ENCODE peak calls at places on chromosomes 7 and 10, in nine cellular contexts. Z is HAP-1; I is fibroblast of the aortic adventitia; K is brain microvascular endothelial cell; N is AG09309; E is mesendoderm; S is pancreas; R is AG04450; B is CD4-positive, alpha-beta memory T cell. W is an unnamed sample.

GRCh38 chr10:127347202-127347959 is 151.0 kb upstream of the INSYN2A start:
- DNase-seq in R (no peak), Z (no peak), N (no peak), K (no peak), S (no peak), I (no peak), B (no peak), E (no peak), W (no peak)

GRCh38 chr7:38671901-38672559 is 40.9 kb upstream of the AMPH start:
- DNase-seq in I (no peak), S (no peak), E (no peak), B (no peak), N (no peak), K (no peak), Z (no peak), R (no peak), W (no peak)

GRCh38 chr7:28685291-28685659 is 272.9 kb downstream of the TRIL start:
- DNase-seq in S (peak), R (no peak), N (no peak), E (no peak), B (no peak), I (no peak), K (no peak), Z (no peak), W (no peak)

GRCh38 chr10:8045728-8046494 is 8.6 kb upstream of the GATA3 start:
- DNase-seq in S (no peak), Z (no peak), K (no peak), N (no peak), R (no peak), E (peak), B (no peak), I (no peak), W (no peak)

GRCh38 chr7:132348341-132348740 is 227.9 kb downstream of the PLXNA4 start:
- DNase-seq in R (no peak), B (no peak), S (no peak), N (no peak), Z (no peak), K (no peak), I (no peak), E (no peak), W (no peak)

GRCh38 chr10:81978238-81978637 is 103.2 kb downstream of the NRG3 start:
- DNase-seq in B (no peak), R (no peak), N (no peak), S (no peak), Z (no peak), E (peak), I (no peak), K (no peak), W (peak)

GRCh38 chr7:113267271-113267670 is 148.9 kb upstream of the SMIM30 start:
- DNase-seq in E (no peak), I (peak), Z (no peak), S (no peak), B (no peak), R (no peak), K (no peak), N (no peak), W (no peak)

GRCh38 chr10:62380002-62380401 is 5.8 kb downstream of the ZNF365 start:
- DNase-seq in B (no peak), S (no peak), Z (peak), R (peak), E (peak), I (peak), N (peak), K (peak), W (peak)

GRCh38 chr7:47609803-47610452 is 28.0 kb upstream of the TNS3 start:
- DNase-seq in E (no peak), I (peak), Z (no peak), K (peak), N (peak), R (peak), B (no peak), S (no peak), W (no peak)

GRCh38 chr7:43033369-43033768 is 79.1 kb upstream of the HECW1 start:
- DNase-seq in R (no peak), K (no peak), I (no peak), B (no peak), E (no peak), N (no peak), Z (no peak), S (no peak), W (no peak)

GRCh38 chr10:124606822-124607221 is 137.4 kb downstream of the FAM53B start:
- DNase-seq in B (no peak), N (no peak), Z (no peak), R (no peak), E (no peak), S (no peak), I (no peak), K (no peak), W (no peak)

GRCh38 chr7:155188357-155188756 is 109.3 kb upstream of the INSIG1 start:
- DNase-seq in S (no peak), B (no peak), K (no peak), E (no peak), N (no peak), Z (no peak), I (no peak), R (no peak), W (no peak)

GRCh38 chr10:51196508-51197175 is 122.4 kb downstream of the PRKG1 start:
- DNase-seq in E (no peak), S (no peak), R (no peak), I (no peak), B (no peak), Z (no peak), N (no peak), K (no peak), W (no peak)

GRCh38 chr10:51204076-51204475 is 129.8 kb downstream of the PRKG1 start:
- DNase-seq in B (no peak), Z (no peak), R (no peak), S (no peak), E (no peak), I (no peak), N (no peak), K (no peak), W (no peak)

GRCh38 chr10:51201947-51202346 is 127.7 kb downstream of the PRKG1 start:
- DNase-seq in I (no peak), Z (no peak), S (no peak), E (no peak), R (no peak), K (no peak), B (no peak), N (no peak), W (no peak)

GRCh38 chr10:51203359-51203758 is 129.1 kb downstream of the PRKG1 start:
- DNase-seq in R (no peak), K (no peak), Z (no peak), B (no peak), S (no peak), E (peak), N (no peak), I (no peak), W (no peak)

DNA sequence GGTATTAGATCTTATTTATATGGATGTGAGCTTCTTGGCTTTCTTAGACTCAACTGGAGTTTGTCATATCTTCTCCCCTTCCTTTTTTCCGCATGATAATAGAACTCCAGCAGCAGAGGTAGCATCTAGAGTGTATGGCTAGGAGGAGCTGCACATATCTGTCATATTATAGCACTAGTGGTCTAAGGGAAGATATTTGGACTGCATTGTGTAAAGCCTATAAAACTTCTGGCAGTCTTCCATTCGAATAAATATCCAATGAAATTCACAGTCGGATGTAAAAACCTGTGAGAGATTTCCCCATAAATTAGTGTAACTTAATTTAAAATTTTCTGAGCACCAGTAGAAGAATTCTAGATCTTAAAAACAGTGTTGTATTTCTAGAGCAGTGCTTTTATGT is 123.9 kb downstream of the PRKG1 start:
- DNase-seq in N (peak), R (no peak), Z (no peak), E (no peak), B (no peak), K (no peak), I (no peak), S (no peak), W (no peak)
- H3K4me3 ChIP-seq in N (no peak), R (no peak), Z (no peak), E (no peak), B (no peak), K (no peak), I (no peak), S (no peak), W (no peak)

DNA sequence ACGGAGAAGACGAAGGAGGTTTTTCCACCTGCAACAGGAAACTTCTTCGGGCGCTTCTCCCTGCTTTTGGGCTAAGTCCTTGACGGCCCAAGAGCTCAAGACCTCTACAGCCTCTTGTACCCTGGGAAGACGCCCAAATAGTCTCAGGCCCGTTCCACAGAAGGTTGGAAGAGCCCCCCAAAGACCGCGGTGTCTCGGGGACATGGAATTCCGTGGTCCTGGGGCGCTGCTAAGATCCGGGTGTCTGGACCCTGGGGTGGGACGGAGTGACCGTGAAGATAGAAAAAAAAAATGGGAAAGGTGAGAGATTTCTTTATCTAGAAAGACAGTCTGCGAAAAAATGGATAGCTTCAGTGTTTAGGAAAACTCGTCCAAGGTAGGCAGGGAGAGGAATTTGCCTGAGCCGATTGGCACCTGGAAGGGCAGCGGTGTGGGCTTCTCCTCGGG is 398 bp downstream of the GAD2 start:
- DNase-seq in R (no peak), B (no peak), E (peak), S (no peak), I (no peak), Z (no peak), K (no peak), N (no peak), W (no peak)
- H3K4me3 ChIP-seq in R (no peak), B (no peak), E (no peak), S (no peak), I (no peak), Z (no peak), K (no peak), N (no peak), W (no peak)

DNA sequence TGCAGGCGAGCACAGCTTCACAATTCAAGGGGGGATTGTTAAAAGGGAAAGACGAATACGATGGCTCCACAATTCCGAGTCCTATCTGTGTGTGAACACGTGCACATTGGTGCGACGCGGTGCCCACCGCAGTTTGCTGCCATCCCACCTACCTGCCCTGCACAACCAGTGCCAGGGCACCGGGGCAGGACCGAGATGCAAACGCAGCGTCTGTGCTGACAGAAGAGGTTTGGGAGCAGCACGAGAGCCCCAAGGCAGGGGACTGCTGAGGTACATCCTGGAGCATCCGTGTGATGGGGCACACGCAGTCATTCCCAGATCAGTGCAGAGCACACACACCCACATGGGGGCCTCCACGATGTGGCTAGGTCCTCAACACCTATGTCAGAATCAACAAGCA is 221.3 kb downstream of the DNAJB6 start:
- DNase-seq in K (no peak), E (no peak), S (no peak), B (no peak), Z (no peak), I (no peak), R (no peak), N (no peak), W (no peak)
- H3K4me3 ChIP-seq in K (no peak), E (no peak), S (no peak), B (no peak), Z (no peak), I (no peak), R (no peak), N (no peak), W (no peak)

DNA sequence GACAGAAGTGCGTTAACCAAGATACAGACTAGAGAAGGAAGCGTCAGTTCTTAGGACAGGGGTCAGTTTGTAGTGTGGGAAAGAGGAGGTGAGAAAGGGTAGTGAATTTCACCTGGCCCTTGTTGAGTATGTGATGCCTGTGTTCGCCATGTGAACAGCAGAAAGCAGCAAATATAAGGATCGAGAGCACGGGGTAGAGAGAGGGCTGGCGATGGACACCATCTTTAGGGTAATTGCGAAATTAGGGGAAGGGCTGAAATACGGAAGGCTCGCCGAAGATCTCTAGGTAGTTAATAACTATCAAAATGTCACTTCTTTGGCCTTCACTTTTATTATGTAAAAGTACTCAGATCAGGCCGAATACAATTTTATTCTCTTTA is 6.2 kb upstream of the MEST start:
- DNase-seq in R (no peak), B (no peak), I (no peak), S (no peak), N (no peak), Z (no peak), E (no peak), K (no peak), W (no peak)
- H3K4me3 ChIP-seq in R (no peak), B (peak), I (no peak), S (peak), N (no peak), Z (no peak), E (no peak), K (peak), W (peak)

GRCh38 chr10:100567826-100568225 is 32.1 kb downstream of the HIF1AN start:
- DNase-seq in S (no peak), E (no peak), K (no peak), R (no peak), B (no peak), Z (no peak), N (no peak), I (no peak), W (no peak)

GRCh38 chr10:100566561-100566960 is 30.8 kb downstream of the HIF1AN start:
- DNase-seq in E (no peak), B (no peak), N (no peak), R (no peak), S (no peak), Z (no peak), K (no peak), I (no peak), W (no peak)

GRCh38 chr10:100565206-100565985 is 29.7 kb downstream of the HIF1AN start:
- DNase-seq in R (no peak), I (no peak), Z (no peak), S (no peak), E (no peak), K (no peak), B (no peak), N (no peak), W (no peak)

GRCh38 chr10:100568937-100569336 is 33.2 kb downstream of the HIF1AN start:
- DNase-seq in R (no peak), E (no peak), N (no peak), I (no peak), K (no peak), S (no peak), B (no peak), Z (no peak), W (no peak)

GRCh38 chr10:100567249-100567648 is 31.5 kb downstream of the HIF1AN start:
- DNase-seq in E (no peak), Z (no peak), K (no peak), B (no peak), I (no peak), S (no peak), N (no peak), R (no peak), W (no peak)
- H3K4me3 ChIP-seq in E (no peak), Z (no peak), K (no peak), B (no peak), I (no peak), S (no peak), N (no peak), R (no peak), W (no peak)

DNA sequence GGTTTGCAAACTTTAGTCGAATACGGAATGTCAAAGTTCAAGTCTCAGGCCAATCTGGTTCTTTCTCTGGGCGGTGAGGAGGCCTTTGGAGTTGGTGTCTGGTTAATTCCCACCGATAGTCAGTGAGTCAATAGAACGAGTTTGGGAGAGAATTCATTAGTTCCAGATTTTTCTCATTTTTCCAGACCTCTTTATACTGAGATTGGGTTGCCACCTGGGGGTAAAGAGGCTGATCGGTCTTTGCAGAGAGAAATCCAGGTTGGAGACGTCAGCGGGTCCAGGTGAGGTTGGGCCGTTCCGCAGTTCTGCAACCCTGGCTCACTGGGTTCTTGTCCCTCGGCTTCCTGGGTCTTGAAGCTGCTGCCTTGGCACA is 1.3 kb downstream of the CUX1 start:
- DNase-seq in S (no peak), N (no peak), R (no peak), Z (no peak), B (no peak), I (peak), K (no peak), E (peak), W (no peak)
- H3K4me3 ChIP-seq in S (no peak), N (no peak), R (no peak), Z (peak), B (no peak), I (peak), K (no peak), E (no peak), W (no peak)

GRCh38 chr7:44078521-44078920 is 3.8 kb downstream of the POLM start:
- DNase-seq in S (no peak), R (no peak), I (no peak), Z (no peak), B (no peak), E (no peak), K (no peak), N (no peak), W (no peak)

GRCh38 chr7:44081266-44081748 is 1.0 kb downstream of the POLM start:
- DNase-seq in E (no peak), Z (no peak), K (no peak), N (no peak), S (no peak), B (peak), R (no peak), I (no peak), W (no peak)

GRCh38 chr7:44080686-44081265 is 1.6 kb downstream of the POLM start:
- DNase-seq in N (no peak), I (no peak), Z (no peak), S (peak), E (no peak), R (no peak), K (no peak), B (no peak), W (no peak)

GRCh38 chr7:44079221-44080021 is 2.9 kb downstream of the POLM start:
- DNase-seq in E (no peak), I (no peak), B (no peak), K (no peak), N (no peak), S (no peak), Z (no peak), R (no peak), W (no peak)

GRCh38 chr7:44080118-44080517 is 2.2 kb downstream of the POLM start:
- DNase-seq in S (no peak), I (no peak), Z (no peak), B (no peak), E (no peak), K (no peak), N (no peak), R (no peak), W (no peak)
- H3K4me3 ChIP-seq in S (no peak), I (no peak), Z (no peak), B (no peak), E (no peak), K (no peak), N (no peak), R (no peak), W (no peak)

DNA sequence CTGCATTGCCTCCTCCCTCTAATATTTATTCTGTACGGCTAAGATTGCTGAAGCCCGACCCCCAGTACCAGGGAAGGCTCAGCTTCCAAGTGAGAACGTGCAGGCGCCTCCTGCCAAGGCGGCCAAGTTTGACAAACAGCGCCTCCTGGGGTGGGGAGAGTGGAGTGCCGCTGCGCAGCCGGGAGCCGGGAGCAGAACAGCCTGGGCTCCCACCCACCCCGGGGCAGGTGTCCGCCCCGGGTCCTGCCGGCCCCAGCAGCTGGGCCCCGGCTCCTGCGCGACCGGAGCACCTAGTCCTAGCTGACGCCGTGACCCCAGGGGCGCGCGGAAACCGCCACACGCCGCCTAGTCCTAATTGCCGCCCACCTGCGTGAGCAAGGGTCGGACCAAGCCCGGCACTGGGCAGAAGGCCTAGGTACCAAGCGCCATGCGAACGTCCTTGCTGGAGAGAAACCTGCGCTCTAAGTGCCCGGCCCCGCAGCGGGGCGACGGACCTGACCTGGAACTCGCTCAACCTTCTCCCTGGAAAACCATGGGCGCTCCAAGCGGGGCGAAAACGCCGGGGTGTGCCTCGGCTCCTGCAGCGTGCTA is 5.0 kb upstream of the EBF3 start:
- DNase-seq in R (no peak), E (peak), K (peak), B (no peak), S (no peak), N (no peak), I (peak), Z (no peak), W (no peak)
- H3K4me3 ChIP-seq in R (no peak), E (no peak), K (no peak), B (no peak), S (no peak), N (no peak), I (peak), Z (no peak), W (no peak)

GRCh38 chr10:15216700-15217099 is 48.2 kb upstream of the NMT2 start:
- DNase-seq in E (no peak), I (no peak), B (no peak), Z (no peak), R (no peak), S (no peak), N (no peak), K (no peak), W (no peak)
- H3K4me3 ChIP-seq in E (no peak), I (no peak), B (no peak), Z (no peak), R (no peak), S (no peak), N (no peak), K (no peak), W (no peak)

DNA sequence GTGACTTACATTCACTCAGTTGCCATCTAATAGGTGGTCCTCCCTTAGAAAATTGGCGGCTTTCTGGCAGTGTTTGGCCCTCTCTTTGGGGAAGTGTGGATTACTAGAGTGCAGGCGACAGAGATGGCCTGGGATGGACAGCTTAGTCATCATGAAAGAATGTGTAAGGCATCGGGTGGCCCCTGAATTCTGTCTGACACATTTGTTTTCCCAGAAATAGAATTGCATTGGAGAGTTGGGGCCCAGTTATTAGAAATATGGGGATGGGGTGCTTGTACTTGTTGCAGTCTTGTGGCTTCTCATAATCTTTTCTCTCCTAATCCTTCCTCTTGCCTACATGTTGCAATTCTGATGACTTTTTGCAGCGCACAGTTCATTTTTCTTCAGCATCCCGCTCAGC is 13.8 kb downstream of the TCF7L2 start:
- DNase-seq in B (no peak), K (peak), I (peak), N (no peak), R (no peak), E (peak), Z (no peak), S (no peak), W (no peak)
- H3K4me3 ChIP-seq in B (no peak), K (no peak), I (no peak), N (no peak), R (no peak), E (no peak), Z (no peak), S (no peak), W (no peak)

W was measured in astrocyte of the cerebellum.